ENCODE peak calls at places on chromosomes 12 and 14, in five cellular contexts. V, N, L, B and P are unnamed samples.

GRCh38 chr12:48105321-48105866 is 485 bp downstream of the SENP1 start:
- DNase-seq in V (no peak), L (no peak), B (no peak), N (no peak), P (peak; percentile 17)

GRCh38 chr14:24418492-24418873 is 11.0 kb downstream of the CBLN3 start:
- DNase-seq in N (no peak), V (no peak), B (no peak), L (no peak), P (no peak)

GRCh38 chr14:90384543-90384911 is 12.3 kb upstream of the CALM1 start:
- DNase-seq in N (no peak), B (no peak), L (no peak), V (no peak), P (no peak)

GRCh38 chr14:71362920-71363584 is 455.8 kb downstream of the PCNX1 start:
- DNase-seq in N (no peak), L (no peak), V (no peak), B (no peak), P (peak; percentile 46)

GRCh38 chr12:100020370-100020769 is 35.6 kb upstream of the ANKS1B start:
- DNase-seq in L (no peak), V (no peak), N (no peak), B (no peak), P (no peak)

GRCh38 chr14:103741876-103742275 is 26.3 kb downstream of the ZFYVE21 start:
- DNase-seq in V (no peak), L (no peak), B (no peak), N (no peak), P (no peak)

GRCh38 chr14:57493467-57494181 is at the start of gene CCDC198:
- DNase-seq in B (no peak), L (no peak), N (no peak), V (no peak), P (no peak)

GRCh38 chr12:52835271-52836041 is 1.3 kb upstream of the KRT79 start:
- DNase-seq in V (no peak), L (no peak), N (no peak), B (no peak), P (no peak)

GRCh38 chr14:72812292-72812851 is 81.5 kb downstream of the DPF3 start:
- DNase-seq in V (peak; percentile 44), L (peak; percentile 33), N (no peak), B (no peak), P (no peak)

GRCh38 chr14:104072586-104072985 is 12.9 kb upstream of the ASPG start:
- DNase-seq in N (no peak), L (no peak), B (no peak), V (no peak), P (no peak)

GRCh38 chr14:22547948-22548750 is 40.9 kb downstream of the DAD1 start:
- DNase-seq in V (no peak), B (no peak), N (no peak), L (no peak), P (no peak)

GRCh38 chr14:36035675-36036074 is 140.8 kb downstream of the PTCSC3 start:
- DNase-seq in N (no peak), V (no peak), L (no peak), B (no peak), P (no peak)